ENCODE peak calls at places on chromosomes 1 and 21, in nine cellular contexts. N is neural progenitor cell; U is fibroblast of the aortic adventitia; Q is GM12864; F is neural crest cell; V is CD4-positive, alpha-beta T cell; A is CD8-positive, alpha-beta T cell; W is natural killer cell; D is astrocyte. X is an unnamed sample.

GRCh38 chr1:50605186-50605875 is 182.1 kb upstream of the DMRTA2 start:
- DNase-seq in V (no peak), F (no peak), A (no peak), Q (no peak), D (peak), U (peak), N (peak), W (no peak), X (peak)

GRCh38 chr1:98923667-98924066 is 81.0 kb downstream of the PLPPR5 start:
- DNase-seq in A (no peak), Q (no peak), V (no peak), N (no peak), D (no peak), W (no peak), F (no peak), U (no peak), X (no peak)

GRCh38 chr21:23837564-23837963 is 1769.7 kb downstream of the MRPL39 start:
- DNase-seq in W (no peak), Q (no peak), U (no peak), V (no peak), A (no peak), F (no peak), N (no peak), D (no peak), X (no peak)

GRCh38 chr1:26287033-26287711 is 7.3 kb downstream of the SH3BGRL3 start:
- DNase-seq in U (no peak), F (no peak), Q (no peak), W (peak), V (peak), D (no peak), A (peak), N (no peak), X (no peak)

GRCh38 chr1:153678519-153679336 is at the start of gene NPR1:
- DNase-seq in V (no peak), Q (no peak), F (no peak), A (no peak), W (no peak), D (no peak), N (peak), U (peak), X (no peak)

GRCh38 chr1:154627247-154628121 is 19.5 kb upstream of the ADAR start:
- DNase-seq in V (peak), N (peak), Q (peak), W (peak), U (peak), D (peak), F (peak), A (peak), X (peak)

GRCh38 chr1:198850196-198850595 is 211.4 kb downstream of the PTPRC start:
- DNase-seq in N (no peak), A (no peak), D (no peak), Q (no peak), U (no peak), W (no peak), V (no peak), F (no peak), X (no peak)

GRCh38 chr21:42337830-42338729 is 12.7 kb downstream of the TFF2 start:
- DNase-seq in F (peak), A (peak), U (peak), N (peak), W (peak), Q (no peak), D (peak), V (peak), X (peak)

GRCh38 chr1:41870076-41870562 is 48.6 kb downstream of the HIVEP3 start:
- DNase-seq in U (peak), Q (no peak), F (no peak), V (no peak), A (no peak), W (no peak), D (peak), N (no peak), X (peak)

GRCh38 chr1:89606227-89606945 is 26.5 kb upstream of the LRRC8C start:
- DNase-seq in D (no peak), A (no peak), V (no peak), N (no peak), F (no peak), W (no peak), Q (no peak), U (no peak), X (no peak)

GRCh38 chr1:103110701-103111100 is 2.4 kb upstream of the COL11A1 start:
- DNase-seq in D (peak), A (no peak), U (no peak), W (no peak), V (no peak), F (no peak), N (peak), Q (no peak), X (no peak)

GRCh38 chr1:236421022-236421421 is 26.9 kb downstream of the EDARADD start:
- DNase-seq in U (no peak), W (no peak), N (no peak), D (no peak), V (no peak), F (no peak), Q (no peak), A (no peak), X (peak)

GRCh38 chr21:36321325-36322082 is 1.5 kb downstream of the MORC3 start:
- DNase-seq in D (peak), V (no peak), F (peak), N (peak), Q (no peak), U (peak), W (no peak), A (no peak), X (peak)

GRCh38 chr1:100456880-100457279 is 81.1 kb upstream of the GPR88 start:
- DNase-seq in W (no peak), N (no peak), Q (no peak), A (no peak), D (peak), F (no peak), U (no peak), V (no peak), X (no peak)

GRCh38 chr1:25343872-25344271 is 5.7 kb downstream of the TMEM50A start:
- DNase-seq in N (no peak), V (no peak), D (peak), F (no peak), A (no peak), Q (no peak), U (peak), W (no peak), X (peak)

GRCh38 chr1:24923485-24924113 is 6.5 kb downstream of the RUNX3 start:
- DNase-seq in N (no peak), Q (no peak), A (no peak), V (no peak), U (no peak), D (no peak), W (no peak), F (no peak), X (no peak)

GRCh38 chr1:47865881-47866535 is 131.2 kb downstream of the TRABD2B start:
- DNase-seq in N (no peak), F (no peak), D (no peak), Q (no peak), V (no peak), W (no peak), A (no peak), U (no peak), X (no peak)

GRCh38 chr1:151198254-151199127 is at the start of gene PIP5K1A:
- DNase-seq in U (peak), F (peak), W (peak), D (peak), N (peak), Q (peak), V (peak), A (peak), X (peak)

GRCh38 chr1:214111796-214112195 is 124.0 kb downstream of the PROX1 start:
- DNase-seq in N (no peak), D (no peak), Q (no peak), A (no peak), U (no peak), V (no peak), W (no peak), F (no peak), X (no peak)

GRCh38 chr21:43343992-43344886 is 82.7 kb downstream of the SIK1 start:
- DNase-seq in Q (no peak), N (no peak), U (no peak), A (no peak), W (no peak), V (no peak), D (no peak), F (no peak), X (no peak)

GRCh38 chr1:67645495-67646144 is 39.4 kb upstream of the GADD45A start:
- DNase-seq in A (no peak), V (no peak), U (peak), N (peak), F (no peak), D (no peak), Q (no peak), W (no peak), X (peak)

GRCh38 chr1:11550664-11551283 is 71.8 kb downstream of the DISP3 start:
- DNase-seq in Q (no peak), V (no peak), N (peak), D (peak), U (peak), A (no peak), W (no peak), F (peak), X (peak)

GRCh38 chr1:50080904-50081586 is 27.7 kb upstream of the ELAVL4 start:
- DNase-seq in Q (no peak), A (no peak), W (no peak), D (no peak), F (no peak), U (no peak), N (no peak), V (no peak), X (no peak)

GRCh38 chr1:8096105-8097011 is 70.2 kb upstream of the ERRFI1 start:
- DNase-seq in Q (no peak), F (no peak), U (peak), W (no peak), D (peak), V (no peak), N (no peak), A (no peak), X (no peak)

GRCh38 chr1:174023438-174023837 is 1.3 kb upstream of the RC3H1 start:
- DNase-seq in U (no peak), W (no peak), F (no peak), Q (no peak), V (no peak), A (no peak), N (peak), D (no peak), X (peak)

GRCh38 chr1:2801535-2802291 is at the start of gene TTC34:
- DNase-seq in Q (no peak), N (no peak), D (no peak), V (peak), W (peak), F (no peak), U (no peak), A (no peak), X (no peak)

GRCh38 chr1:79441243-79441642 is 434.7 kb upstream of the ADGRL4 start:
- DNase-seq in Q (no peak), V (no peak), W (no peak), A (no peak), N (no peak), U (no peak), F (no peak), D (no peak), X (no peak)

GRCh38 chr1:43706598-43707190 is 642 bp upstream of the ST3GAL3 start:
- DNase-seq in N (peak), D (no peak), V (no peak), Q (no peak), U (peak), F (peak), A (no peak), W (no peak), X (no peak)

GRCh38 chr21:46194374-46195334 is 10.4 kb upstream of the SPATC1L start:
- DNase-seq in U (no peak), A (no peak), N (no peak), Q (no peak), F (no peak), W (no peak), D (no peak), V (no peak), X (no peak)

DNA sequence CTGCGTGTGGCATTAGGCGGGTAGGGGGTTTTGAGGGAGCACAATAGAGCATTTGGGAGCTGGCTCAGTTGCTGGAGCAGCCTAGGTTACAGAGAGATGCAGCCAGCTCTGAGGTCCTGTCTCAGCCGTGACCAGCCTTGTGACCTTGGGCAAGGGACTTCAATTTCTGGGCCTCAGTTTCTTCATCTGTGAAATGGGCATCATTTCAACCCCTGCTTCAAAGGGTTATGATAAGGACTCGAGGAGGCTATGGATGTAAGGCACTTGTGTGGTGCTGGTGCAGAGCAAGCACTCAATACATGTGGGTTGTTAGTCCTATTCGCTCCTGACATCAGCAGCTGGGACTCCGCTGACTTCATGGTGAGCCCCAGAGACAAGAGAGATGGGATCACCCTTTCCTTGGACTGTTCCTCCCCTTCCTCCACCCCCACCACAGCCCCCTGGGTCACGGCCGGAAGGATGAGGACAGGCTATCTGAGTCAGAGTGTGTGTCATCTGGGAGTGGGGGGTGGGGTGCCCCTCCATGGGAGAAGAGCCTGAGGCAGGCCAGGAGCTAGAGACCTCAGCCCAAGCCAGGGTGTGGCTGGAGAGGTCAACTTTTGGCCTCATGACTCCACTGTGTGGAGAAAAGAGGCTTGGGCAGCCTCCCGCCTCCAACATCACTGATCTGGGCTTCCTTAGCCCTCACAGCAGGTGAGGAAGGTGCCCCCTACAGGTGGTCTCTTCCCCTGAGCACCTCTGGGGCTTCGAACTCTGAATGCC is 71.4 kb upstream of the ZBTB40 start:
- DNase-seq in U (no peak), D (no peak), A (no peak), V (no peak), F (no peak), Q (no peak), W (no peak), N (no peak), X (peak)
- TF ChIP-seq CTCF in U (no peak), D (no peak), A (no peak), V (no peak), F (no peak), Q (peak), W (no peak), N (no peak), X (no peak)

GRCh38 chr1:163561570-163562295 is 240.0 kb downstream of the NUF2 start:
- DNase-seq in Q (no peak), A (no peak), N (peak), V (no peak), W (no peak), D (no peak), U (peak), F (no peak), X (no peak)
- TF ChIP-seq CTCF in Q (no peak), A (no peak), N (peak), V (no peak), W (no peak), D (peak), U (peak), F (peak), X (peak)

DNA sequence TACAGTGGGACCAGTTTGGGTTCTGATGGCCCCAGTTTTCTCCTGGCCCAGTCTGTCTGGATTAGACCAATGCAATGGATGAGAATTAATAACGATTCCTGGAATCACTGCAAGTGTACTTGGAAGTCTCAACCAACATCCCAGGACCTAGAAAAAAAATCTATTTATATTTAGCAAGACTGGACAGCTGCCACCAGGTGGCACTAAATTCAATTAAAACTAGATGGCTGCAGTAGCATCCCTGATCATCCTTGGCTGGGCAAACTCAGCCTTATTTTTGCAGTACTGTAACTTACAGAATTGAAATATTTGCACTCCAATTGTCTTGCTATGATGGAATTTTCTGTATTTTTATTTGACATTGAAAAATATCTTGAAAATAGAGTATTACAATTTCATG is 165.7 kb downstream of the NCAM2 start:
- DNase-seq in A (no peak), F (peak), W (peak), V (peak), D (peak), U (peak), Q (no peak), N (peak), X (peak)
- TF ChIP-seq CTCF in A (peak), F (peak), W (peak), V (peak), D (peak), U (peak), Q (peak), N (peak), X (peak)

GRCh38 chr1:51964309-51964696 is 26.2 kb downstream of the RAB3B start:
- DNase-seq in A (no peak), F (no peak), V (no peak), W (no peak), Q (no peak), U (no peak), N (no peak), D (no peak), X (no peak)

GRCh38 chr1:51961954-51962353 is 28.5 kb downstream of the RAB3B start:
- DNase-seq in V (no peak), D (no peak), Q (no peak), A (no peak), U (no peak), F (no peak), W (no peak), N (no peak), X (no peak)

GRCh38 chr1:51963592-51964308 is 26.8 kb downstream of the RAB3B start:
- DNase-seq in D (no peak), N (no peak), W (no peak), V (no peak), F (no peak), U (no peak), A (no peak), Q (no peak), X (no peak)

GRCh38 chr1:51961231-51961630 is 29.3 kb downstream of the RAB3B start:
- DNase-seq in F (no peak), N (no peak), A (no peak), U (no peak), Q (no peak), D (no peak), V (no peak), W (no peak), X (no peak)

DNA sequence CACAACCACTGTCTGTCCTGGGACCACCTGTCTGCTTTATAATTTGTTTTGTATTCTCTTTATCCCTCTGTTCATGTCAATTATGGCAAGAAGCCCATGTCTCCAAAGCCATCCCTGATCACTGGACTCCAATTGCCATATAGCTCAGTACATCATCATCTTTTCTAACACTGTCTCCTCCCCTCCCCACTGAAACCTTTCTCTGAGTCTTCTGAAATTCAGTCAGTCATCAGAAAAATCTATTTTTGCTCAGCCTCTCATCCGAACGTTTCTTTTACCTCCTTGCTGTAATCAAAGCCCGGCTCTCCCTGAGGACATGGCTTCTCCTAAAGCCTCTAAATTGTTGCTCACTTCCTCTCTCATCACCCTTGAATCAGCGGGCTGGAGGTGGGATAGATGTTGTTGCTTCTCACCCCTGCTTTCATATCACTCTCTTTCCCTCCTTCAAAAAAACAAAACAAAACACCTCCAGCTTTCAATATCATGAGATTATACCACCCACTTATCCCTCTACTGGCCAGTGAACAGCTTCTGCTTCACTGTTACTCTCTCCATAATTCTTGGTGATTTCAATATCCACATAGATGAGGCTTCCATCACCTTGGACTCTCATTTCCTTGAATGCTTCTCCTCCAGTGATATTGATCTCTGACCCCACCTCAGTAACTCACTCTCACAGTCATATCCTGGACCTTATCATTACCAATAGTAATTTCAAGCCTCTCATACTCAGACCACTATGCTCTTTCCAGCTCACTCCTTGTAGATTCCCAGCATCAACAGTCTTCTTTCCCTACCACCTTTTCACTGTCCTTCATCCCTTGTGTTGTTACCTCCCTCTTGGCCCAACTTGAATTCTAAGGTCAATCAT is 27.8 kb downstream of the RAB3B start:
- DNase-seq in N (no peak), F (no peak), A (no peak), D (no peak), Q (no peak), V (no peak), U (no peak), W (no peak), X (no peak)
- TF ChIP-seq CTCF in N (no peak), F (no peak), A (no peak), D (no peak), Q (no peak), V (no peak), U (no peak), W (no peak), X (peak)

GRCh38 chr1:16138772-16139221 is 17.1 kb downstream of the EPHA2 start:
- DNase-seq in A (no peak), D (no peak), V (no peak), N (no peak), U (no peak), F (no peak), W (no peak), Q (no peak), X (no peak)
- TF ChIP-seq CTCF in A (no peak), D (no peak), V (no peak), N (no peak), U (no peak), F (no peak), W (no peak), Q (no peak), X (peak)